ENCODE peak calls at places on chromosomes 13 and 19, in eight cellular contexts. E, C, A, U, N, O, F and Y are unnamed samples.

GRCh38 chr19:13172335-13173128 is 22.3 kb downstream of the IER2 start:
- DNase-seq in E (no peak), C (no peak), O (peak; percentile 84), U (peak; percentile 82), A (peak; percentile 74), F (peak; percentile 93), N (peak; percentile 50), Y (peak; percentile 83)

GRCh38 chr19:6516018-6516658 is 14.0 kb upstream of the TUBB4A start:
- DNase-seq in C (peak; percentile 77), F (peak; percentile 84), U (peak; percentile 96), E (peak; percentile 92), A (peak; percentile 44), O (peak; percentile 94), N (peak; percentile 53), Y (peak; percentile 87)

GRCh38 chr19:31160346-31160926 is 188.8 kb downstream of the TSHZ3 start:
- DNase-seq in O (no peak), N (no peak), E (no peak), C (no peak), U (no peak), A (no peak), F (no peak), Y (no peak)

GRCh38 chr19:10074153-10074552 is 12.0 kb upstream of the SHFL start:
- DNase-seq in F (peak; percentile 71), O (no peak), E (no peak), N (peak; percentile 55), U (peak; percentile 27), C (no peak), A (no peak), Y (peak; percentile 41)

GRCh38 chr13:51283361-51283760 is 56.1 kb upstream of the SERPINE3 start:
- DNase-seq in A (no peak), U (no peak), E (no peak), N (no peak), C (no peak), F (no peak), O (no peak), Y (no peak)

GRCh38 chr13:98869408-98870090 is 108.3 kb downstream of the DOCK9 start:
- DNase-seq in U (peak; percentile 24), N (peak; percentile 8), O (no peak), C (no peak), F (no peak), A (no peak), E (no peak), Y (peak; percentile 30)

GRCh38 chr19:7869910-7870511 is 4.2 kb downstream of the PRR36 start:
- DNase-seq in E (no peak), A (peak; percentile 18), N (no peak), F (peak; percentile 76), O (no peak), U (peak; percentile 31), C (no peak), Y (peak; percentile 32)

GRCh38 chr19:2376784-2377519 is 16.9 kb downstream of the TMPRSS9 start:
- DNase-seq in O (no peak), U (no peak), F (no peak), N (no peak), C (no peak), E (no peak), A (no peak), Y (no peak)

GRCh38 chr13:53201454-53202225 is 173.0 kb downstream of the OLFM4 start:
- DNase-seq in O (no peak), A (no peak), C (no peak), U (no peak), N (no peak), E (no peak), F (no peak), Y (no peak)

GRCh38 chr13:114112231-114112825 is 20.1 kb downstream of the RASA3 start:
- DNase-seq in N (no peak), O (no peak), C (no peak), F (no peak), U (no peak), A (no peak), E (no peak), Y (no peak)

GRCh38 chr19:15672580-15673175 is at the start of gene CYP4F12:
- DNase-seq in E (no peak), A (no peak), N (no peak), F (peak; percentile 35), C (no peak), U (peak; percentile 67), O (no peak), Y (peak; percentile 77)

GRCh38 chr19:18961767-18962423 is 20.9 kb upstream of the HOMER3 start:
- DNase-seq in O (no peak), U (no peak), C (no peak), E (no peak), N (no peak), A (no peak), F (peak; percentile 35), Y (no peak)

GRCh38 chr19:10963865-10964264 is 3.0 kb downstream of the SMARCA4 start:
- DNase-seq in E (no peak), A (no peak), N (no peak), U (no peak), O (no peak), F (no peak), C (no peak), Y (no peak)

GRCh38 chr19:57099199-57099661 is 20.6 kb upstream of the USP29 start:
- DNase-seq in U (peak; percentile 51), C (peak; percentile 13), N (peak; percentile 22), F (peak; percentile 79), O (peak; percentile 61), A (peak; percentile 30), E (peak; percentile 4), Y (peak; percentile 27)

GRCh38 chr19:2412449-2412848 is 14.9 kb downstream of the TIMM13 start:
- DNase-seq in N (no peak), C (no peak), F (no peak), U (no peak), E (no peak), A (no peak), O (no peak), Y (no peak)

GRCh38 chr19:52351512-52351911 is 15.5 kb downstream of the ZNF610 start:
- DNase-seq in C (no peak), N (no peak), U (no peak), O (no peak), A (no peak), E (no peak), F (peak; percentile 30), Y (peak; percentile 9)

GRCh38 chr19:2239771-2240770 is 3.4 kb downstream of the SF3A2 start:
- DNase-seq in U (peak; percentile 61), F (peak; percentile 57), O (no peak), C (no peak), E (no peak), N (peak; percentile 38), A (no peak), Y (peak; percentile 44)

GRCh38 chr13:30438286-30438685 is 16.0 kb downstream of the UBE2L5 start:
- DNase-seq in N (no peak), E (no peak), U (no peak), C (no peak), F (no peak), O (no peak), A (no peak), Y (no peak)

GRCh38 chr19:21434516-21434915 is 37.6 kb downstream of the ZNF493 start:
- DNase-seq in U (no peak), N (no peak), C (no peak), E (no peak), F (no peak), A (no peak), O (no peak), Y (no peak)

GRCh38 chr13:60402022-60402421 is 5.0 kb downstream of the TDRD3 start:
- DNase-seq in U (no peak), E (no peak), O (no peak), N (no peak), A (no peak), C (no peak), F (no peak), Y (no peak)

GRCh38 chr19:44657211-44657921 is 13.7 kb downstream of the PVR start:
- DNase-seq in N (peak; percentile 48), F (peak; percentile 85), U (peak; percentile 83), C (no peak), E (peak; percentile 28), A (peak; percentile 55), O (peak; percentile 64), Y (peak; percentile 80)

GRCh38 chr13:43377149-43377548 is 353.8 kb downstream of the DNAJC15 start:
- DNase-seq in C (no peak), E (no peak), N (no peak), A (no peak), O (no peak), U (peak; percentile 49), F (no peak), Y (no peak)

GRCh38 chr19:4350726-4351125 is 7.4 kb downstream of the MPND start:
- DNase-seq in A (no peak), O (no peak), N (no peak), U (no peak), F (no peak), E (no peak), C (no peak), Y (no peak)

GRCh38 chr19:17718988-17719711 is at the start of gene MAP1S:
- DNase-seq in C (no peak), U (peak; percentile 67), A (peak; percentile 60), E (peak; percentile 80), N (peak; percentile 51), O (peak; percentile 77), F (peak; percentile 76), Y (peak; percentile 33)

GRCh38 chr13:40692946-40693345 is 26.5 kb upstream of the FOXO1 start:
- DNase-seq in N (no peak), E (no peak), C (no peak), O (no peak), U (no peak), F (no peak), A (no peak), Y (no peak)

GRCh38 chr19:506404-507285 is 652 bp upstream of the TPGS1 start:
- DNase-seq in N (peak; percentile 99), F (peak; percentile 97), E (peak; percentile 98), C (peak; percentile 100), U (peak; percentile 100), O (peak; percentile 98), A (peak; percentile 86), Y (peak; percentile 89)

GRCh38 chr19:28999733-29000433 is 213.1 kb downstream of the UQCRFS1 start:
- DNase-seq in N (no peak), E (no peak), A (no peak), F (no peak), C (no peak), U (no peak), O (no peak), Y (no peak)

GRCh38 chr19:46785980-46786235 is 2.5 kb downstream of the SLC1A5 start:
- DNase-seq in O (no peak), U (no peak), A (no peak), N (no peak), C (no peak), F (no peak), E (no peak), Y (no peak)

GRCh38 chr19:10289167-10289835 is 451 bp upstream of the ICAM5 start:
- DNase-seq in F (peak; percentile 88), E (no peak), C (no peak), U (no peak), O (no peak), N (peak; percentile 66), A (peak; percentile 52), Y (peak; percentile 53)

GRCh38 chr19:45613926-45614725 is 12.1 kb upstream of the GPR4 start:
- DNase-seq in U (peak; percentile 88), E (peak; percentile 69), N (no peak), C (peak; percentile 74), O (peak; percentile 88), A (no peak), F (peak; percentile 70), Y (peak; percentile 97)

GRCh38 chr19:55173717-55174409 is 6.2 kb downstream of the SYT5 start:
- DNase-seq in C (peak; percentile 71), A (peak; percentile 34), E (no peak), O (peak; percentile 84), F (peak; percentile 55), N (no peak), U (peak; percentile 69), Y (peak; percentile 87)

GRCh38 chr19:10918359-10918758 is 10.1 kb downstream of the YIPF2 start:
- DNase-seq in U (no peak), C (no peak), A (no peak), N (no peak), F (no peak), E (no peak), O (no peak), Y (no peak)

GRCh38 chr13:30698023-30698422 is 37.3 kb upstream of the ALOX5AP start:
- DNase-seq in O (no peak), F (no peak), U (peak; percentile 61), E (no peak), A (no peak), N (no peak), C (peak; percentile 75), Y (no peak)

GRCh38 chr19:10461047-10461949 is 41.0 kb downstream of the PDE4A start:
- DNase-seq in F (peak; percentile 95), C (peak; percentile 61), E (peak; percentile 85), A (peak; percentile 76), N (peak; percentile 74), U (peak; percentile 96), O (peak; percentile 86), Y (peak; percentile 78)